ENCODE peak calls at places on chromosomes 3 and 15, in four cellular contexts. O is K562, U is A549, S is HepG2. Z is an unnamed sample.

GRCh38 chr3:172711457-172711800 is 562 bp upstream of the NCEH1 start:
- DNase-seq in O (peak; percentile 32), U (peak; percentile 70), S (peak; percentile 36), Z (no peak)

GRCh38 chr3:83738202-83738601 is 1220.6 kb upstream of the CADM2 start:
- DNase-seq in O (no peak), U (no peak), S (no peak), Z (no peak)

GRCh38 chr3:30124435-30125390 is 481.7 kb upstream of the TGFBR2 start:
- DNase-seq in O (no peak), U (no peak), S (no peak), Z (no peak)

GRCh38 chr3:67461667-67462142 is 192.7 kb downstream of the SUCLG2 start:
- DNase-seq in O (no peak), U (no peak), S (no peak), Z (no peak)

GRCh38 chr3:13884851-13885703 is 5.2 kb upstream of the WNT7A start:
- DNase-seq in O (peak; percentile 82), U (no peak), S (peak; percentile 36), Z (no peak)

GRCh38 chr3:5198313-5198677 is 10.8 kb downstream of the EDEM1 start:
- DNase-seq in O (no peak), U (no peak), S (no peak), Z (no peak)

GRCh38 chr3:48500656-48501055 is 3.3 kb downstream of the SHISA5 start:
- DNase-seq in O (no peak), U (no peak), S (no peak), Z (peak; percentile 42)

GRCh38 chr3:148903022-148903442 is 37.9 kb downstream of the CPA3 start:
- DNase-seq in O (no peak), U (no peak), S (no peak), Z (no peak)

GRCh38 chr3:148379763-148380162 is 317.9 kb upstream of the AGTR1 start:
- DNase-seq in O (no peak), U (peak; percentile 79), S (peak; percentile 71), Z (no peak)

GRCh38 chr3:124593442-124593829 is 136.8 kb upstream of the UMPS start:
- DNase-seq in O (no peak), U (no peak), S (no peak), Z (no peak)

GRCh38 chr15:42104095-42104891 is 9.9 kb upstream of the PLA2G4D start:
- DNase-seq in O (no peak), U (no peak), S (no peak), Z (no peak)

GRCh38 chr3:80733522-80734176 is 965.9 kb upstream of the ROBO1 start:
- DNase-seq in O (peak; percentile 5), U (peak; percentile 26), S (peak; percentile 95), Z (no peak)

GRCh38 chr15:80550219-80550909 is 144.7 kb upstream of the ABHD17C start:
- DNase-seq in O (no peak), U (peak; percentile 32), S (peak; percentile 37), Z (peak; percentile 23)

GRCh38 chr15:59553879-59554735 is 57.5 kb upstream of the GCNT3 start:
- DNase-seq in O (no peak), U (peak; percentile 94), S (peak; percentile 100), Z (no peak)

GRCh38 chr3:135556184-135556583 is 409.3 kb upstream of the PPP2R3A start:
- DNase-seq in O (no peak), U (no peak), S (no peak), Z (no peak)

GRCh38 chr3:196440041-196440537 is 7.9 kb upstream of the UBXN7 start:
- DNase-seq in O (no peak), U (no peak), S (no peak), Z (no peak)

GRCh38 chr15:98120561-98120960 is 160.1 kb downstream of the ARRDC4 start:
- DNase-seq in O (no peak), U (no peak), S (no peak), Z (no peak)

GRCh38 chr15:52050416-52050815 is 31.4 kb downstream of the MAPK6 start:
- DNase-seq in O (no peak), U (peak; percentile 23), S (no peak), Z (no peak)

GRCh38 chr3:107629556-107629955 is 106.8 kb downstream of the BBX start:
- DNase-seq in O (no peak), U (no peak), S (no peak), Z (no peak)

DNA sequence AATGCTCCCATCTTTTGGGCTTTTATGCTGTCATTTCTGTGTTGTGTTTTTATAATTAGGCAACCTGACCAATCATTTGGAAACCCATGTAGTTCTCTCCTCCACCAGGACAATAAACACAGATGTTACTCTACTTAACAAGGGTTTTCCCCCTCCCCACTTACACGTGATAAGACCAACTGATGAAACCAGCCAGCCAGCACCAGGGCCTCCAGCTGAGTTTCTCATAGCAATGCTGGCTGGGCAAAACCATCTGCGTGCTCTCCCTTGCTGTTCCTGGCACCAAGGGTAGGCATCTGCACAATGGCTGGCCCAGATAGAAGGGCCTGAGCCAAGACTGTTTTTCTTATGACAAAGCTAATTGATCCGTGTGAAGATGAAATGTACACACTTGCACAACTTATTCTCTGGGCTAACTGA is 310.4 kb downstream of the PLCL2 start:
- DNase-seq in O (no peak), U (no peak), S (no peak), Z (no peak)
- TF ChIP-seq PHF8 in O (no peak), U (no peak), S (no peak), Z (no peak)

GRCh38 chr3:24487325-24488242 is 7.1 kb downstream of the THRB start:
- DNase-seq in O (no peak), U (no peak), S (no peak), Z (no peak)
- TF ChIP-seq PHF8 in O (no peak), U (no peak), S (no peak), Z (no peak)

GRCh38 chr15:31733424-31733823 is 296.9 kb upstream of the CHRNA7 start:
- DNase-seq in O (no peak), U (no peak), S (no peak), Z (no peak)

GRCh38 chr15:31727612-31728011 is 302.7 kb upstream of the CHRNA7 start:
- DNase-seq in O (no peak), U (no peak), S (no peak), Z (no peak)

GRCh38 chr15:31732695-31733094 is 297.6 kb upstream of the CHRNA7 start:
- DNase-seq in O (no peak), U (no peak), S (no peak), Z (no peak)
- TF ChIP-seq PHF8 in O (no peak), U (no peak), S (no peak), Z (no peak)

DNA sequence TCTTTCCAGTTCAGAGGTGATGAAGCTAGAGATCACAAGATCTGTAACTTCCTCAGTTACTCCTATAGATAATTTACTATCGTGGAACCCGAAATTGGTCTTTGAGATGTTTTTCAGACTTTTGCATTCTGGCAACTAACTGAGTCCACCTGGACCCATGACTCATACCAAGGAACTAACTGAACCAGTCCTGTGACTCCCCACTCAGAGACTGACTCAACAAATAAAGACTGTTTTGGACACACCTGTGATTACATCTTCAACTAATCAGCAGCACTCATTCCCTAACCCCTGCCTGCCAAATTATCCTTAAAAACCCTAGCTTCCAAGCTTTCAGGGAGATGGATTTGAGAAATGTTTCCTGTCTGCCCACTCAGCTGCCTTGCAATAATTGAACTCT is 57.8 kb downstream of the GATM start:
- DNase-seq in O (no peak), U (no peak), S (peak; percentile 29), Z (no peak)
- TF ChIP-seq PHF8 in O (no peak), U (no peak), S (no peak), Z (no peak)

GRCh38 chr3:169760479-169760878 is 4.4 kb downstream of the TERC start:
- DNase-seq in O (peak; percentile 18), U (peak; percentile 24), S (no peak), Z (no peak)
- TF ChIP-seq PHF8 in O (no peak), U (no peak), S (no peak), Z (no peak)